ENCODE peak calls at places on chromosome 15, in seven cellular contexts. J is IMR-90; R is fibroblast of lung; F is ELR; S is type B pancreatic cell; I is fibroblast of the conjunctiva; Q is stimulated activated CD4-positive, alpha-beta T cell treated with anti-CD3 and anti-CD28 coated beads, Interleukin-1b, Interleukin-23, amount 100 ng/mL, for 1 hour. K is an unnamed sample.

GRCh38 chr15:31303434-31304073 is 23.1 kb upstream of the KLF13 start:
- DNase-seq in F (no peak), J (no peak), Q (no peak), R (no peak), S (peak; percentile 62), I (no peak), K (peak; percentile 65)

GRCh38 chr15:37824717-37825382 is 109.6 kb upstream of the TMCO5A start:
- DNase-seq in Q (no peak), J (peak; percentile 98), F (peak; percentile 95), I (peak; percentile 43), S (no peak), R (peak; percentile 91), K (no peak)

GRCh38 chr15:65212097-65212496 is 824 bp upstream of the CILP start:
- DNase-seq in R (no peak), J (no peak), F (peak; percentile 28), I (no peak), Q (no peak), S (no peak), K (no peak)

GRCh38 chr15:31169558-31169957 is 68.0 kb upstream of the TRPM1 start:
- DNase-seq in J (no peak), F (no peak), R (no peak), Q (no peak), S (no peak), I (no peak), K (no peak)

GRCh38 chr15:85757073-85757938 is 37.4 kb downstream of the KLHL25 start:
- DNase-seq in Q (no peak), R (no peak), S (no peak), J (no peak), F (no peak), I (no peak), K (no peak)

GRCh38 chr15:67006089-67007065 is 59.0 kb upstream of the SMAD3 start:
- DNase-seq in J (peak; percentile 36), S (no peak), F (no peak), I (no peak), R (no peak), Q (no peak), K (no peak)

GRCh38 chr15:59315914-59316428 is 56.7 kb downstream of the MYO1E start:
- DNase-seq in Q (no peak), J (peak; percentile 51), I (no peak), R (no peak), S (no peak), F (peak; percentile 21), K (peak; percentile 71)

GRCh38 chr15:43777293-43777819 is 590 bp upstream of the ELL3 start:
- DNase-seq in J (peak; percentile 55), R (peak; percentile 70), Q (peak; percentile 37), F (peak; percentile 84), I (peak; percentile 47), S (peak; percentile 82), K (peak; percentile 92)

GRCh38 chr15:80367094-80367493 is 37.1 kb upstream of the ARNT2 start:
- DNase-seq in R (peak; percentile 25), S (no peak), Q (no peak), J (peak; percentile 7), I (peak; percentile 2), F (peak; percentile 69), K (no peak)

GRCh38 chr15:86911022-86911421 is 831.4 kb downstream of the AGBL1 start:
- DNase-seq in F (no peak), S (no peak), Q (no peak), R (no peak), J (no peak), I (no peak), K (no peak)

GRCh38 chr15:45197512-45197911 is 9.7 kb upstream of the SHF start:
- DNase-seq in Q (no peak), F (no peak), J (no peak), S (no peak), R (no peak), I (no peak), K (no peak)

GRCh38 chr15:57319226-57319918 is 56.9 kb upstream of the CGNL1 start:
- DNase-seq in S (no peak), Q (no peak), F (no peak), R (no peak), I (no peak), J (no peak), K (no peak)

GRCh38 chr15:39743611-39744010 is 39.0 kb downstream of the FSIP1 start:
- DNase-seq in S (no peak), Q (no peak), I (no peak), J (no peak), F (peak; percentile 20), R (no peak), K (no peak)